ENCODE peak calls at places on chromosomes 12 and 14, in nine cellular contexts. L is PC-9, G is hepatocyte, Q is HepG2, J is K562, K is fibroblast of lung, B is H9, S is OCI-LY7, U is SK-N-SH. Z is an unnamed sample.

GRCh38 chr12:68341822-68342221 is 9.7 kb upstream of the MDM1 start:
- DNase-seq in J (no peak), B (no peak), K (no peak), S (no peak), U (no peak), G (no peak), L (no peak), Q (peak; percentile 92), Z (no peak)

GRCh38 chr12:59904874-59905521 is 309.2 kb downstream of the SLC16A7 start:
- DNase-seq in B (no peak), J (no peak), G (no peak), K (peak; percentile 30), U (no peak), Q (no peak), S (no peak), L (no peak), Z (no peak)

GRCh38 chr14:44662250-44662891 is 155.3 kb upstream of the FSCB start:
- DNase-seq in K (no peak), S (no peak), U (no peak), G (no peak), J (no peak), Q (no peak), L (no peak), B (no peak), Z (no peak)

GRCh38 chr12:52582971-52583456 is 9.4 kb upstream of the KRT74 start:
- DNase-seq in L (peak; percentile 53), B (peak; percentile 85), K (peak; percentile 45), U (peak; percentile 76), Q (peak; percentile 40), G (peak; percentile 82), J (peak; percentile 64), S (peak; percentile 36), Z (peak; percentile 83)

GRCh38 chr12:82361461-82361915 is 3.2 kb downstream of the METTL25 start:
- DNase-seq in U (no peak), B (peak; percentile 42), Q (no peak), K (no peak), S (no peak), L (no peak), J (no peak), G (no peak), Z (no peak)

GRCh38 chr12:49491823-49492222 is 47.0 kb upstream of the KCNH3 start:
- DNase-seq in Q (no peak), L (no peak), S (no peak), B (no peak), U (no peak), J (no peak), K (no peak), G (peak; percentile 47), Z (no peak)

GRCh38 chr14:61147369-61147897 is 133.7 kb downstream of the TMEM30B start:
- DNase-seq in B (no peak), J (no peak), G (no peak), S (no peak), U (no peak), L (no peak), K (peak; percentile 87), Q (no peak), Z (no peak)

GRCh38 chr12:65670775-65671174 is 153.5 kb upstream of the HMGA2 start:
- DNase-seq in U (no peak), S (no peak), G (no peak), Q (no peak), K (no peak), B (no peak), J (no peak), L (peak; percentile 42), Z (no peak)

GRCh38 chr12:69880566-69880965 is 55.5 kb downstream of the MYRFL start:
- DNase-seq in L (no peak), G (no peak), K (peak; percentile 43), Q (no peak), J (no peak), U (no peak), B (peak; percentile 62), S (peak; percentile 28), Z (peak; percentile 38)

GRCh38 chr12:48965447-48965846 is 6.1 kb downstream of the WNT10B start:
- DNase-seq in B (peak; percentile 77), U (peak; percentile 38), L (no peak), Q (no peak), G (no peak), S (no peak), J (no peak), K (peak; percentile 59), Z (peak; percentile 41)

DNA sequence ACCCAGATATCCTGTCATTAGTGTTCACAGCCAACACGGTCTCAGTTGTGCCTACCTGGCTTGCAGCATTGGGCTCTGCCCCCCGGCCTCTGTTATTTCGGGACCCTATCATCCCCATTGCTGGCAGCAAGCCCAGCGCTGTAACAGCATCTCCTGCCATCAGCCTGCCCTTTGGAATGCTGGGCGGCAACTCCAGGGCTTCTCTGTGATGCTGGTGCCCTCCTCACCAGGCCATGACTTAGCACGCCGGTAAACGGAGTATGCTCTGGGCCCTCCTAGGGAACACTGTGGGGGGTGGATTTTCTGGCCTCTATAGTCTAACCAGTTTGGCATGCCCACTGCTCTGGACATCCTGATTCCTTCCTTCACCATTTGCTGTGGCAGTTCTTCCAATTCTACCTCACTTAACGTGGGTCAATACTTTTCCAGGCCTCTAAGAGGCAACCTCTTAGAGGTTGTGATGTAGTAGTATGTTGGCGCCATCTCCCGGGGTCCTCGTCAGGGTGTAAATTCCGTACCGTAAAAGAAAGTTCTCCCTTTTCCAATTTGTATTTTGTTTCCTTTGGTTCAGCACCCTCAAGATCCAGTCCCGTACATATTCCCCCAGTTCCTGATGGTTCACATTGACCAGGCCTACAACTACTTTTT is 80.0 kb downstream of the SINHCAF start:
- DNase-seq in B (peak; percentile 71), L (no peak), G (no peak), J (peak; percentile 33), Q (peak; percentile 44), U (no peak), S (peak; percentile 46), K (peak; percentile 5), Z (peak; percentile 60)
- TF ChIP-seq CTCF in B (peak; percentile 71), L (no peak), G (peak; percentile 34), J (peak; percentile 98), Q (peak; percentile 70), U (no peak), S (peak; percentile 73), K (no peak), Z (peak; percentile 65)

DNA sequence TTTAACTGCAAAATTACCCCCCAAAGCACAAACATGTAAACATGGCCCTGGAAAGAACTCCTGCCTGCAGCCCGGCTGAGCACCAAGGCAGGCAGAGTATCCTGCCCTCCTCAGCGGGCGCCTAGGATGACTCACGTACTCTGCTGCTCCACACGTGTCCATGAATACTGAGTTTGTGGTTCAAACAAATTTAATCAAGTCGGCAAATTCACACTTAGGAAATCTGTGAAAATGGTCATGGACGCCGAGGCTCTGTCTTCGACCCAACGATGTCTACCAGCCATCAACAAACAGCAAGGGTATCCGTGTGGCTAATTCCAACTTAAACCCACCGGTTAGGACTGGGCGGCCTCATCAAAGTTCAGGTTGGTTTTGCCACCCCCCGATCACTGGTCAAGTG is 25.5 kb downstream of the GOLGA3 start:
- DNase-seq in U (no peak), Q (no peak), G (no peak), S (no peak), K (no peak), L (no peak), B (no peak), J (no peak), Z (no peak)
- H3K27ac ChIP-seq in U (no peak overlapping the region), Q (no peak overlapping the region), G (no peak overlapping the region), S (no peak overlapping the region), K (no peak overlapping the region), L (no peak overlapping the region), B (no peak overlapping the region), J (no peak overlapping the region), Z (no peak overlapping the region)

GRCh38 chr14:99262977-99263448 is 9.0 kb downstream of the BCL11B start:
- DNase-seq in G (no peak), K (no peak), L (no peak), S (no peak), U (no peak), J (no peak), B (no peak), Q (no peak), Z (no peak)

GRCh38 chr14:99260652-99261551 is 11.1 kb downstream of the BCL11B start:
- DNase-seq in S (peak; percentile 4), U (no peak), G (no peak), K (no peak), Q (no peak), L (no peak), J (no peak), B (no peak), Z (peak; percentile 33)

GRCh38 chr14:99263564-99264330 is 8.2 kb downstream of the BCL11B start:
- DNase-seq in U (no peak), Q (no peak), G (no peak), S (no peak), L (no peak), B (no peak), J (no peak), K (no peak), Z (no peak)

GRCh38 chr14:99260116-99260515 is 11.9 kb downstream of the BCL11B start:
- DNase-seq in G (no peak), J (no peak), U (no peak), B (no peak), K (no peak), L (no peak), S (no peak), Q (no peak), Z (no peak)

GRCh38 chr14:99261916-99262787 is 9.8 kb downstream of the BCL11B start:
- DNase-seq in U (no peak), L (no peak), Q (no peak), G (no peak), K (no peak), J (no peak), B (no peak), S (no peak), Z (no peak)
- H2AFZ ChIP-seq in U (no peak overlapping the region), L (no peak overlapping the region), Q (no peak overlapping the region), G (no peak overlapping the region), K (no peak overlapping the region), J (no peak overlapping the region), B (no peak overlapping the region), S (no peak overlapping the region), Z (no peak overlapping the region)

GRCh38 chr12:116708826-116709756 is 28.8 kb downstream of the SPRING1 start:
- DNase-seq in K (peak; percentile 70), B (peak; percentile 51), S (peak; percentile 82), L (peak; percentile 54), G (peak; percentile 72), U (peak; percentile 74), Q (peak; percentile 25), J (no peak), Z (peak; percentile 76)
- TF ChIP-seq CTCF in K (peak; percentile 34), B (peak; percentile 58), S (peak; percentile 79), L (peak; percentile 78), G (peak; percentile 66), U (peak; percentile 71), Q (peak; percentile 72), J (no peak), Z (peak; percentile 61)

DNA sequence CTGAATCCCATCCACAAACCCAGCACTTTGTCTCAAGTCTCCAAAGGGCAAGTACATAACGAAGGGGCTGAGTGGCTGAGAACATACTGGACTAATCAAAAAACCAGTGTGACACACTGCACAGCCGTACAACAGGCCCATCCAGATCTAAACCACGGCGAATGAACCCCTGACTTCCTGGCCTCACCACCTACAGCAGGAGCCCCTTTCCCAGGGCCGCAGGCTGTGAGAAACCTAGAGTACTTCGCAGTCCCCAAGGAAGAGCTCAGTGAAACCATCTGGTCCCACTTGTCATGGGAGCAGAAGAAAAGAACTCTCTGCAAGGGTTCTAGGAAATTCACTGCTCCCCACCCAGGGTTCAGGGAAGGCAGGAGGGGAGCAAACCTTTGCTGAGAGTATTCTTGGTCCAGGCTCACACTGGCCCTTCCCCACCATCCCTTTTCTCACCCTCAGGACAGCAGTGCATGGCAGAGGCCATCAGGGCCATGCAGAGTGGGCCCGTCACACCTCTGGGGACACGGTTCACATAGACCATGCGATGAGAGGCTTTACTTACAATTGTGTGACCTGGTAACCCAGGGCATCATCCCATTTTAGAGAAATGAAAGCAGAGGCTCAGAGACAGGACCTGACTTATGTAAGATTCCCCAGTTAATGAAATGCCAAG is 192.8 kb downstream of the BCL11B start:
- DNase-seq in K (no peak), L (no peak), S (no peak), B (peak; percentile 12), J (no peak), Q (no peak), G (no peak), U (no peak), Z (no peak)
- H3K27ac ChIP-seq in K (no peak overlapping the region), L (no peak overlapping the region), S (no peak overlapping the region), B (no peak overlapping the region), J (no peak overlapping the region), Q (no peak overlapping the region), G (no peak overlapping the region), U (no peak overlapping the region), Z (no peak overlapping the region)

Z was measured in neural progenitor cell.